ENCODE peak calls at places on chromosomes 7 and 10, in seven cellular contexts. One of them, this sample, is unnamed.

GRCh38 chr7:34879871-34880270 is 157.4 kb downstream of the DPY19L1 start:
- DNase-seq in HuH-7: no peak
- DNase-seq in EL: no peak
- DNase-seq in NCI-H345: no peak
- DNase-seq in dorsolateral prefrontal cortex: no peak
- DNase-seq in AG04449: no peak
- DNase-seq in A549: no peak
- DNase-seq in this sample: no peak

GRCh38 chr7:54260868-54261475 is 281.2 kb upstream of the VSTM2A start:
- DNase-seq in HuH-7: no peak
- DNase-seq in EL: no peak
- DNase-seq in NCI-H345: no peak
- DNase-seq in dorsolateral prefrontal cortex: no peak
- DNase-seq in AG04449: no peak
- DNase-seq in A549: no peak
- DNase-seq in this sample: peak

GRCh38 chr10:122727426-122727825 is 27.8 kb upstream of the C10orf120 start:
- DNase-seq in HuH-7: no peak
- DNase-seq in EL: no peak
- DNase-seq in NCI-H345: no peak
- DNase-seq in dorsolateral prefrontal cortex: no peak
- DNase-seq in AG04449: no peak
- DNase-seq in A549: no peak
- DNase-seq in this sample: no peak

GRCh38 chr10:31490858-31491504 is 172.0 kb downstream of the ZEB1 start:
- DNase-seq in HuH-7: no peak
- DNase-seq in EL: peak
- DNase-seq in NCI-H345: peak
- DNase-seq in dorsolateral prefrontal cortex: no peak
- DNase-seq in AG04449: no peak
- DNase-seq in A549: peak
- DNase-seq in this sample: no peak

GRCh38 chr7:5827755-5828154 is 46.3 kb upstream of the RNF216 start:
- DNase-seq in HuH-7: peak
- DNase-seq in EL: peak
- DNase-seq in NCI-H345: no peak
- DNase-seq in dorsolateral prefrontal cortex: no peak
- DNase-seq in AG04449: no peak
- DNase-seq in A549: peak
- DNase-seq in this sample: no peak

GRCh38 chr10:71585579-71586092 is 133.9 kb downstream of the C10orf105 start:
- DNase-seq in HuH-7: no peak
- DNase-seq in EL: no peak
- DNase-seq in NCI-H345: no peak
- DNase-seq in dorsolateral prefrontal cortex: no peak
- DNase-seq in AG04449: no peak
- DNase-seq in A549: no peak
- DNase-seq in this sample: no peak

GRCh38 chr7:123824754-123825067 is 20.3 kb upstream of the HYAL4 start:
- DNase-seq in HuH-7: peak
- DNase-seq in EL: no peak
- DNase-seq in NCI-H345: peak
- DNase-seq in dorsolateral prefrontal cortex: no peak
- DNase-seq in AG04449: no peak
- DNase-seq in A549: peak
- DNase-seq in this sample: no peak

GRCh38 chr10:131249238-131249956 is 62.1 kb downstream of the TCERG1L start:
- DNase-seq in HuH-7: no peak
- DNase-seq in EL: no peak
- DNase-seq in NCI-H345: peak
- DNase-seq in dorsolateral prefrontal cortex: no peak
- DNase-seq in AG04449: no peak
- DNase-seq in A549: no peak
- DNase-seq in this sample: no peak

GRCh38 chr10:61878411-61879051 is 23.0 kb upstream of the ARID5B start:
- DNase-seq in HuH-7: no peak
- DNase-seq in EL: no peak
- DNase-seq in NCI-H345: no peak
- DNase-seq in dorsolateral prefrontal cortex: no peak
- DNase-seq in AG04449: no peak
- DNase-seq in A549: no peak
- DNase-seq in this sample: no peak

GRCh38 chr7:6271694-6272371 is 591 bp downstream of the CYTH3 start:
- DNase-seq in HuH-7: peak
- DNase-seq in EL: no peak
- DNase-seq in NCI-H345: peak
- DNase-seq in dorsolateral prefrontal cortex: no peak
- DNase-seq in AG04449: no peak
- DNase-seq in A549: no peak
- DNase-seq in this sample: no peak

GRCh38 chr7:64997927-64998391 is 7.1 kb upstream of the ZNF117 start:
- DNase-seq in HuH-7: no peak
- DNase-seq in EL: peak
- DNase-seq in NCI-H345: peak
- DNase-seq in dorsolateral prefrontal cortex: no peak
- DNase-seq in AG04449: no peak
- DNase-seq in A549: no peak
- DNase-seq in this sample: no peak

GRCh38 chr10:31774291-31774900 is 154.2 kb downstream of the ARHGAP12 start:
- DNase-seq in HuH-7: no peak
- DNase-seq in EL: no peak
- DNase-seq in NCI-H345: peak
- DNase-seq in dorsolateral prefrontal cortex: no peak
- DNase-seq in AG04449: no peak
- DNase-seq in A549: no peak
- DNase-seq in this sample: no peak

GRCh38 chr10:122541541-122542002 is 19.0 kb upstream of the DMBT1 start:
- DNase-seq in HuH-7: no peak
- DNase-seq in EL: no peak
- DNase-seq in NCI-H345: no peak
- DNase-seq in dorsolateral prefrontal cortex: no peak
- DNase-seq in AG04449: no peak
- DNase-seq in A549: no peak
- DNase-seq in this sample: no peak

GRCh38 chr10:75281980-75282379 is 46.2 kb upstream of the COMTD1 start:
- DNase-seq in HuH-7: no peak
- DNase-seq in EL: no peak
- DNase-seq in NCI-H345: no peak
- DNase-seq in dorsolateral prefrontal cortex: no peak
- DNase-seq in AG04449: no peak
- DNase-seq in A549: no peak
- DNase-seq in this sample: no peak

GRCh38 chr7:51350195-51350896 is 33.7 kb upstream of the COBL start:
- DNase-seq in HuH-7: no peak
- DNase-seq in EL: peak
- DNase-seq in NCI-H345: peak
- DNase-seq in dorsolateral prefrontal cortex: no peak
- DNase-seq in AG04449: no peak
- DNase-seq in A549: peak
- DNase-seq in this sample: peak

GRCh38 chr10:109978481-109978880 is 29.3 kb upstream of the ADD3 start:
- DNase-seq in HuH-7: no peak
- DNase-seq in EL: peak
- DNase-seq in NCI-H345: no peak
- DNase-seq in dorsolateral prefrontal cortex: peak
- DNase-seq in AG04449: no peak
- DNase-seq in A549: peak
- DNase-seq in this sample: no peak

GRCh38 chr7:27952393-27953290 is 212.7 kb downstream of the TAX1BP1 start:
- DNase-seq in HuH-7: no peak
- DNase-seq in EL: no peak
- DNase-seq in NCI-H345: no peak
- DNase-seq in dorsolateral prefrontal cortex: no peak
- DNase-seq in AG04449: peak
- DNase-seq in A549: no peak
- DNase-seq in this sample: no peak

GRCh38 chr7:80918406-80918805 is 445 bp downstream of the SEMA3C start:
- DNase-seq in HuH-7: no peak
- DNase-seq in EL: peak
- DNase-seq in NCI-H345: no peak
- DNase-seq in dorsolateral prefrontal cortex: no peak
- DNase-seq in AG04449: no peak
- DNase-seq in A549: peak
- DNase-seq in this sample: no peak

GRCh38 chr10:69957516-69958231 is 95.0 kb upstream of the MACROH2A2 start:
- DNase-seq in HuH-7: no peak
- DNase-seq in EL: no peak
- DNase-seq in NCI-H345: no peak
- DNase-seq in dorsolateral prefrontal cortex: no peak
- DNase-seq in AG04449: no peak
- DNase-seq in A549: no peak
- DNase-seq in this sample: no peak

This sample was measured in non-pigmented ciliary epithelial cell.